ENCODE peak calls at places on chromosomes 2 and 18, in five cellular contexts. One of them, this sample, is unnamed.

GRCh38 chr18:21735452-21736015 is 5.1 kb upstream of the MIB1 start:
- DNase-seq in right atrium auricular region: no peak
- DNase-seq in colonic mucosa: peak
- DNase-seq in fibroblast of pulmonary artery: peak
- DNase-seq in choroid plexus epithelial cell: peak
- DNase-seq in this sample: no peak

GRCh38 chr2:69026026-69026425 is 13.0 kb downstream of the ANTXR1 start:
- DNase-seq in colonic mucosa: peak
- DNase-seq in fibroblast of pulmonary artery: peak
- DNase-seq in right atrium auricular region: no peak
- DNase-seq in choroid plexus epithelial cell: peak
- DNase-seq in this sample: no peak

GRCh38 chr2:227420063-227421052 is 32.6 kb upstream of the SCYGR1 start:
- DNase-seq in choroid plexus epithelial cell: no peak
- DNase-seq in colonic mucosa: no peak
- DNase-seq in fibroblast of pulmonary artery: no peak
- DNase-seq in right atrium auricular region: no peak
- DNase-seq in this sample: peak

GRCh38 chr2:20599001-20599600 is 51.8 kb downstream of the HS1BP3 start:
- DNase-seq in choroid plexus epithelial cell: no peak
- DNase-seq in colonic mucosa: no peak
- DNase-seq in fibroblast of pulmonary artery: no peak
- DNase-seq in right atrium auricular region: no peak
- DNase-seq in this sample: no peak

GRCh38 chr2:138395565-138396306 is 105.8 kb upstream of the SPOPL start:
- DNase-seq in colonic mucosa: no peak
- DNase-seq in right atrium auricular region: no peak
- DNase-seq in choroid plexus epithelial cell: peak
- DNase-seq in fibroblast of pulmonary artery: peak
- DNase-seq in this sample: no peak

GRCh38 chr2:46943881-46944798 is 28.5 kb upstream of the MCFD2 start:
- DNase-seq in colonic mucosa: no peak
- DNase-seq in right atrium auricular region: no peak
- DNase-seq in fibroblast of pulmonary artery: no peak
- DNase-seq in choroid plexus epithelial cell: peak
- DNase-seq in this sample: no peak

GRCh38 chr2:109238580-109238979 is 109.6 kb downstream of the SH3RF3 start:
- DNase-seq in fibroblast of pulmonary artery: peak
- DNase-seq in right atrium auricular region: peak
- DNase-seq in colonic mucosa: peak
- DNase-seq in choroid plexus epithelial cell: peak
- DNase-seq in this sample: no peak

GRCh38 chr2:175932675-175933074 is 69.4 kb downstream of the LNPK start:
- DNase-seq in fibroblast of pulmonary artery: no peak
- DNase-seq in right atrium auricular region: no peak
- DNase-seq in choroid plexus epithelial cell: no peak
- DNase-seq in colonic mucosa: no peak
- DNase-seq in this sample: no peak

GRCh38 chr2:168948621-168949212 is 47.6 kb downstream of the G6PC2 start:
- DNase-seq in fibroblast of pulmonary artery: peak
- DNase-seq in colonic mucosa: no peak
- DNase-seq in choroid plexus epithelial cell: peak
- DNase-seq in right atrium auricular region: no peak
- DNase-seq in this sample: no peak

GRCh38 chr18:41905786-41906527 is 49.1 kb upstream of the PIK3C3 start:
- DNase-seq in fibroblast of pulmonary artery: no peak
- DNase-seq in colonic mucosa: no peak
- DNase-seq in choroid plexus epithelial cell: no peak
- DNase-seq in right atrium auricular region: no peak
- DNase-seq in this sample: no peak

DNA sequence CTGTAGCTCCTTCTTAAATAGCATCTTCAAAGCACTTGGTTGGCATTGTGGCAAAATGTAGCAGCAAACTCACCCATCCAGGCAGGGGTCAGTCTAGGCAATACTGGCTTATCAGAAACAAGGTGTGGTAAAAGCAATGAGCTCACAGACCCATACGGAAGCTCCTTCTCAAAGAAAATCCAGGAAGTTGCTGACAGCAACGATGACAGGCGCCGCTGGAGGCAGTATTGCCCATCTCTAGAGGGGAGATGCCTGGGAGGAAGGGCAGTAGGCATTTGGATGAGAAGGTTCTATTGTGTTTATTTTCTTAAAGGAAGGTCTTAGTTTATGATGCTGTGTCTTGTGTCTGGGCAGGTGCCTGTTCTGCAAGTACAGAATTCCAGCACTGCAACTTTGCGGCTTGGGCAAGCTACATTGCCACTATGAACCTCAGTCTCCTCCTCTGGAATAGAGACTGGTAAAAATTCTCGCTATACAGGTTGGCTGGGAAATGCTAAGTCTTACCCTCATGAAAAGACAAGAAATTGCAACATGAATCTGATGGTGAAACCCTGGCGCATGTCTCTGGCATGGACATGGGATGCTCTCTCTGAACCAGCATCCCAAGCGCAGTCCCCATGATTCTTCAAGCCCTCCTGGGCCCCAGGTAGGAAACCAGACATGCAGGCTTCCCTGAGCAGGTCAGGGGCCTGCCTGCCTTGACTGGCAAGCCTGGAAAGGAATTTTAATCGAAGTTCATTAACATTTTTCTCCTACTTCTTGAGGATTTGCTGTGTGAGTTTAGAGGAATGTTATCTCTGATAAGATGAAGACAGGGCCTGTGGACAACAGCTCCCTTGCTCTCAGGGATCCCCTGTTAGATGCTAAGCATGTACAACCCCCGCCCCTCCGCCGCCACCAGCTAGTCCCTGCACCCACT is 156.0 kb downstream of the TFCP2L1 start:
- DNase-seq in fibroblast of pulmonary artery: peak
- DNase-seq in right atrium auricular region: no peak
- DNase-seq in colonic mucosa: peak
- DNase-seq in choroid plexus epithelial cell: peak
- DNase-seq in this sample: no peak
- TF ChIP-seq CTCF in fibroblast of pulmonary artery: peak
- TF ChIP-seq CTCF in right atrium auricular region: peak
- TF ChIP-seq CTCF in colonic mucosa: peak
- TF ChIP-seq CTCF in choroid plexus epithelial cell: peak
- TF ChIP-seq CTCF in this sample: peak

GRCh38 chr18:50281972-50282520 is 723 bp upstream of the MBD1 start:
- DNase-seq in right atrium auricular region: no peak
- DNase-seq in fibroblast of pulmonary artery: no peak
- DNase-seq in choroid plexus epithelial cell: no peak
- DNase-seq in colonic mucosa: no peak
- DNase-seq in this sample: no peak

GRCh38 chr18:50282521-50283335 is 1.4 kb upstream of the MBD1 start:
- DNase-seq in fibroblast of pulmonary artery: no peak
- DNase-seq in colonic mucosa: no peak
- DNase-seq in choroid plexus epithelial cell: no peak
- DNase-seq in right atrium auricular region: no peak
- DNase-seq in this sample: no peak

GRCh38 chr18:50280707-50281294 is 522 bp downstream of the MBD1 start:
- DNase-seq in choroid plexus epithelial cell: no peak
- DNase-seq in colonic mucosa: no peak
- DNase-seq in right atrium auricular region: no peak
- DNase-seq in fibroblast of pulmonary artery: no peak
- DNase-seq in this sample: no peak

GRCh38 chr18:50279752-50280151 is 1.6 kb downstream of the MBD1 start:
- DNase-seq in right atrium auricular region: no peak
- DNase-seq in fibroblast of pulmonary artery: no peak
- DNase-seq in colonic mucosa: no peak
- DNase-seq in choroid plexus epithelial cell: no peak
- DNase-seq in this sample: no peak

GRCh38 chr18:50281295-50281971 is at the start of gene MBD1:
- DNase-seq in choroid plexus epithelial cell: peak
- DNase-seq in right atrium auricular region: peak
- DNase-seq in colonic mucosa: peak
- DNase-seq in fibroblast of pulmonary artery: peak
- DNase-seq in this sample: peak
- TF ChIP-seq CTCF in choroid plexus epithelial cell: peak
- TF ChIP-seq CTCF in right atrium auricular region: peak
- TF ChIP-seq CTCF in colonic mucosa: peak
- TF ChIP-seq CTCF in fibroblast of pulmonary artery: no peak
- TF ChIP-seq CTCF in this sample: peak

GRCh38 chr2:208407667-208408066 is 1.1 kb downstream of the PTH2R start:
- DNase-seq in fibroblast of pulmonary artery: peak
- DNase-seq in colonic mucosa: no peak
- DNase-seq in choroid plexus epithelial cell: peak
- DNase-seq in right atrium auricular region: no peak
- DNase-seq in this sample: no peak
- TF ChIP-seq CTCF in fibroblast of pulmonary artery: peak
- TF ChIP-seq CTCF in colonic mucosa: no peak
- TF ChIP-seq CTCF in choroid plexus epithelial cell: peak
- TF ChIP-seq CTCF in right atrium auricular region: peak
- TF ChIP-seq CTCF in this sample: peak

GRCh38 chr2:36507408-36507812 is 90.6 kb downstream of the FEZ2 start:
- DNase-seq in colonic mucosa: peak
- DNase-seq in right atrium auricular region: no peak
- DNase-seq in choroid plexus epithelial cell: peak
- DNase-seq in fibroblast of pulmonary artery: peak
- DNase-seq in this sample: no peak
- TF ChIP-seq CTCF in colonic mucosa: peak
- TF ChIP-seq CTCF in right atrium auricular region: peak
- TF ChIP-seq CTCF in choroid plexus epithelial cell: peak
- TF ChIP-seq CTCF in fibroblast of pulmonary artery: peak
- TF ChIP-seq CTCF in this sample: peak

DNA sequence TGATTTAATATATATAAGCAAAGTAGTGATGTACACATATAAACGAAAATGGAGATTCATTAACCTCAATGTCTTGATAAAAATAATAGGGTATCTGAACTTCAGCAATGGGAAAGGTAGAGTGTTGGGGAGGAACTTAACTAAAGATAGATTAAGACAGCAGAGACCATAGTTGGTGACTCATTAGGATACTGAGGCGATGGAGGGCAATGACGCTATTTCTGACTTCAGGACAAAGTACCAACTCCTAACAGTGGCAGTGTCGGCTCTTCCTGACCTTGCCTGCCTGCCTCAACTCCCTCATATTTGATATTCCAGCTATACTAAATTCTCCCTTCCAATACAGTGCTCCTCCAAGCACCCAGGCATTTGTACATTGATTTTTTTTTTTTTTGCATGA is 98.6 kb downstream of the CDH2 start:
- DNase-seq in right atrium auricular region: no peak
- DNase-seq in colonic mucosa: no peak
- DNase-seq in choroid plexus epithelial cell: no peak
- DNase-seq in fibroblast of pulmonary artery: no peak
- DNase-seq in this sample: no peak
- TF ChIP-seq CTCF in right atrium auricular region: no peak
- TF ChIP-seq CTCF in colonic mucosa: no peak
- TF ChIP-seq CTCF in choroid plexus epithelial cell: no peak
- TF ChIP-seq CTCF in fibroblast of pulmonary artery: no peak
- TF ChIP-seq CTCF in this sample: no peak

GRCh38 chr18:68840554-68841263 is 42.8 kb downstream of the CCDC102B start:
- DNase-seq in right atrium auricular region: no peak
- DNase-seq in colonic mucosa: no peak
- DNase-seq in choroid plexus epithelial cell: peak
- DNase-seq in fibroblast of pulmonary artery: peak
- DNase-seq in this sample: no peak

GRCh38 chr18:68847219-68847860 is 49.5 kb downstream of the CCDC102B start:
- DNase-seq in colonic mucosa: no peak
- DNase-seq in fibroblast of pulmonary artery: peak
- DNase-seq in right atrium auricular region: no peak
- DNase-seq in choroid plexus epithelial cell: peak
- DNase-seq in this sample: no peak

GRCh38 chr18:68841301-68841700 is 43.4 kb downstream of the CCDC102B start:
- DNase-seq in colonic mucosa: no peak
- DNase-seq in right atrium auricular region: no peak
- DNase-seq in choroid plexus epithelial cell: peak
- DNase-seq in fibroblast of pulmonary artery: no peak
- DNase-seq in this sample: no peak

GRCh38 chr18:68839701-68840100 is 41.8 kb downstream of the CCDC102B start:
- DNase-seq in right atrium auricular region: no peak
- DNase-seq in fibroblast of pulmonary artery: no peak
- DNase-seq in choroid plexus epithelial cell: no peak
- DNase-seq in colonic mucosa: no peak
- DNase-seq in this sample: no peak

GRCh38 chr18:68843467-68844089 is 45.7 kb downstream of the CCDC102B start:
- DNase-seq in right atrium auricular region: no peak
- DNase-seq in fibroblast of pulmonary artery: peak
- DNase-seq in choroid plexus epithelial cell: peak
- DNase-seq in colonic mucosa: no peak
- DNase-seq in this sample: no peak
- TF ChIP-seq CTCF in right atrium auricular region: peak
- TF ChIP-seq CTCF in fibroblast of pulmonary artery: peak
- TF ChIP-seq CTCF in choroid plexus epithelial cell: peak
- TF ChIP-seq CTCF in colonic mucosa: no peak
- TF ChIP-seq CTCF in this sample: peak

DNA sequence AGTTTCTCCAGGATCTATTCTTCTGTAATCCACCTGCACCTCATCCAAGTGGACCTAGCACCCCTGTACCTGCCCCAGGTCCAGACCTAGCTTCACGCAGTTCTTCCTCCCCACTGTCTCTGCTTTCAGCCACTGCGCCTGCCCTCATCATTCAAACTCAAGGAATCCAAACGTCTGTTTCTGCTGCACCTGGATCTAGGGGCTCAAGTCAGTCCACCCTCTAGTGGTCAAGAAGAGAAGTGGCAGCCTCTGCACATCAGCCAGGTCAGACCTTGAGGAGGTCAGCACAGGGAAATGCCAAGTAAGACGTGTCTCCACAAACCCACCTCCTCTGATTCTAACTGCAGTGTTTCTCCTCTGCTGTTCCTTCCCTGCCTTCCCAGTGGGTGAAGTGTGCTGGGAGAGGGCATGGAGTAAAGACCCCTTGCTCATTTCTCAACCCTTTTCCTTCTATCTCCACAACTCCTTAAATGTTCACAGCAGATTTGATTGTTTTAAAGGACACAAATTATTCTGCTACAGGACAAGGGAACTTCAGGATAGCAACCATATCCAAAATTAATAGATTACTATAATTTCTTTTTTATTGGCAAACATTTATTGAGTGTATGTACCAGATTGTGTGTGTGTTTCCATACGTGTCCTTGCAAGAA is 8.7 kb upstream of the RNF152 start:
- DNase-seq in choroid plexus epithelial cell: peak
- DNase-seq in fibroblast of pulmonary artery: peak
- DNase-seq in colonic mucosa: peak
- DNase-seq in right atrium auricular region: no peak
- DNase-seq in this sample: no peak
- TF ChIP-seq CTCF in choroid plexus epithelial cell: peak
- TF ChIP-seq CTCF in fibroblast of pulmonary artery: peak
- TF ChIP-seq CTCF in colonic mucosa: peak
- TF ChIP-seq CTCF in right atrium auricular region: peak
- TF ChIP-seq CTCF in this sample: peak

GRCh38 chr2:142875642-142876041 is 1.8 kb upstream of the KYNU start:
- DNase-seq in right atrium auricular region: no peak
- DNase-seq in choroid plexus epithelial cell: peak
- DNase-seq in fibroblast of pulmonary artery: no peak
- DNase-seq in colonic mucosa: no peak
- DNase-seq in this sample: no peak

GRCh38 chr2:142876423-142876822 is 1.0 kb upstream of the KYNU start:
- DNase-seq in choroid plexus epithelial cell: peak
- DNase-seq in right atrium auricular region: no peak
- DNase-seq in fibroblast of pulmonary artery: peak
- DNase-seq in colonic mucosa: no peak
- DNase-seq in this sample: no peak

GRCh38 chr2:142879191-142879590 is 1.7 kb downstream of the KYNU start:
- DNase-seq in right atrium auricular region: no peak
- DNase-seq in choroid plexus epithelial cell: no peak
- DNase-seq in colonic mucosa: no peak
- DNase-seq in fibroblast of pulmonary artery: no peak
- DNase-seq in this sample: no peak

GRCh38 chr2:142878061-142878741 is 737 bp downstream of the KYNU start:
- DNase-seq in right atrium auricular region: no peak
- DNase-seq in choroid plexus epithelial cell: no peak
- DNase-seq in colonic mucosa: no peak
- DNase-seq in fibroblast of pulmonary artery: no peak
- DNase-seq in this sample: no peak

GRCh38 chr2:142877265-142877756 is at the start of gene KYNU:
- DNase-seq in right atrium auricular region: no peak
- DNase-seq in colonic mucosa: no peak
- DNase-seq in choroid plexus epithelial cell: peak
- DNase-seq in fibroblast of pulmonary artery: peak
- DNase-seq in this sample: no peak
- TF ChIP-seq CTCF in right atrium auricular region: no peak
- TF ChIP-seq CTCF in colonic mucosa: no peak
- TF ChIP-seq CTCF in choroid plexus epithelial cell: peak
- TF ChIP-seq CTCF in fibroblast of pulmonary artery: no peak
- TF ChIP-seq CTCF in this sample: peak